ENCODE peak calls at places on chromosomes 4 and X, in five cellular contexts. R is SK-N-SH, F is K562, J is HepG2, O is GM12878. S is an unnamed sample.

GRCh38 chrX:3527166-3527565 is 180.7 kb upstream of the MXRA5 start:
- DNase-seq in R (no peak), F (no peak), J (no peak), O (no peak), S (no peak)

GRCh38 chr4:145886871-145887240 is 51.8 kb downstream of the ZNF827 start:
- DNase-seq in R (no peak), F (no peak), J (no peak), O (no peak), S (no peak)

GRCh38 chrX:132474522-132474921 is 14.3 kb downstream of the MBNL3 start:
- DNase-seq in R (no peak), F (no peak), J (no peak), O (no peak), S (no peak)

GRCh38 chr4:108427946-108428345 is 192.4 kb upstream of the RPL34 start:
- DNase-seq in R (no peak), F (no peak), J (no peak), O (no peak), S (no peak)

GRCh38 chr4:155900402-155900801 is 3.1 kb upstream of the TDO2 start:
- DNase-seq in R (no peak), F (no peak), J (no peak), O (no peak), S (no peak)

GRCh38 chrX:74179071-74179470 is 124.9 kb upstream of the ZCCHC13 start:
- DNase-seq in R (no peak), F (no peak), J (peak; percentile 39), O (no peak), S (no peak)

GRCh38 chrX:155259752-155260151 is 4.5 kb downstream of the RAB39B start:
- DNase-seq in R (no peak), F (no peak), J (no peak), O (no peak), S (no peak)

GRCh38 chrX:3514996-3515395 is 168.5 kb upstream of the MXRA5 start:
- DNase-seq in R (no peak), F (no peak), J (no peak), O (no peak), S (no peak)

GRCh38 chr4:121594796-121595526 is 101.8 kb downstream of the ANXA5 start:
- DNase-seq in R (no peak), F (no peak), J (no peak), O (no peak), S (no peak)

DNA sequence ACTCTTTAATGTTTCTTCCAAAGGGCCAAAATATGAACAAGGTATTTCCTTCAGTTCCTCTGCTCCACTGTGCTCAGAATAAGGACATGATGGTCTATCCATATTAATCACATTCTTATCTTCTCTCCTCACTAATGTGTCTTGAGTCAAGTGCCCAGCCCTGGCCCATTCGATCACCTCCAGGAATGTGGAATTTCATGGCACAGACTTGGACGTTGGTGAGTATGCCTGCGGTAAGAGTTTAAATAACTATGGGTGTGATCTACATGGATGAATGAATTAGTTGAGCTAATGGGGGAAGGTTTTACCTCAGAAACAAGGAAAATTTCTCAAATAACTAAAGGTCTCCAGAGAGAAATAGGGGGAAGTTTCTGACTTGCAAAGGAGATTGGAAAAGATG is 174.0 kb downstream of the NPFFR2 start:
- DNase-seq in R (no peak), F (no peak), J (no peak), O (no peak), S (no peak)
- H3K4me1 ChIP-seq in R (no peaks in the 10 kb centered on the region), F (no peaks in the 10 kb centered on the region), J (no peaks in the 10 kb centered on the region), O (no peaks in the 10 kb centered on the region), S (no peaks in the 10 kb centered on the region)

GRCh38 chr4:72970756-72971155 is 98.8 kb downstream of the COX18 start:
- DNase-seq in R (no peak), F (no peak), J (no peak), O (no peak), S (no peak)

GRCh38 chr4:72969957-72970356 is 99.6 kb downstream of the COX18 start:
- DNase-seq in R (no peak), F (no peak), J (no peak), O (no peak), S (no peak)

GRCh38 chr4:72975488-72975784 is 94.1 kb downstream of the COX18 start:
- DNase-seq in R (no peak), F (no peak), J (no peak), O (no peak), S (no peak)

GRCh38 chr4:72974694-72975487 is 94.6 kb downstream of the COX18 start:
- DNase-seq in R (no peak), F (peak; percentile 14), J (no peak), O (no peak), S (no peak)

DNA sequence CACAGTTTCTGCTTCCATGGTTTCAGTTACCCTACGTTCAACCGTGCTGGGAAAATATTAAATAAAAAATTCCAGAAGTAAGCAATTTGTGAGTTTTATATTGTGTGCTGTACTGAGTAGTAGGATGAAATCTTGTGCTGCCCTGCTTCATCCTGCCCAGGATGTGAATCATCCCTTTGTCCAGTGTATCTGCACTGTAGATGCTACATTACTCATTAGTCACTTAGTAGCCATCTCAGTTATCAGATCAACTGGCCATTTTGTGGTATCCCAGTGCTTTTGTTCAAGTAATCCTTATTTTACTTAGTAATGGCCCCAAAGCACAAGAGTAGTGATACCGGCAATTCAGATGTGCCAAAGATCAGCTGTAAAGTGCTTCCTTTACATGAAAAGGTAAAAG is 97.9 kb downstream of the COX18 start:
- DNase-seq in R (no peak), F (peak; percentile 4), J (no peak), O (no peak), S (no peak)
- TF ChIP-seq GABPA in R (peak; percentile 31), F (no peak), J (no peak), O (no peak), S (no peak)

GRCh38 chr4:70931359-70931758 is 29.2 kb downstream of the MOB1B start:
- DNase-seq in R (no peak), F (no peak), J (no peak), O (no peak), S (no peak)
- H3K4me1 ChIP-seq in R (peaks cover 5% of the 10 kb centered on the region), F (peaks cover 8% of the 10 kb centered on the region), J (peaks cover 12% of the 10 kb centered on the region), O (peaks cover 24% of the 10 kb centered on the region), S (peaks cover 2% of the 10 kb centered on the region)

GRCh38 chrX:68719181-68719903 is 71.9 kb downstream of the STARD8 start:
- DNase-seq in R (no peak), F (no peak), J (no peak), O (no peak), S (no peak)
- TF ChIP-seq GABPA in R (no peak), F (no peak), J (no peak), O (no peak), S (no peak)

GRCh38 chr4:41172772-41173171 is 41.6 kb downstream of the APBB2 start:
- DNase-seq in R (no peak), F (no peak), J (no peak), O (no peak), S (no peak)

GRCh38 chr4:41164405-41164804 is 49.9 kb downstream of the APBB2 start:
- DNase-seq in R (no peak), F (no peak), J (peak; percentile 85), O (no peak), S (no peak)

GRCh38 chr4:41174444-41174843 is 39.9 kb downstream of the APBB2 start:
- DNase-seq in R (no peak), F (no peak), J (no peak), O (no peak), S (no peak)

GRCh38 chr4:41167191-41167590 is 47.2 kb downstream of the APBB2 start:
- DNase-seq in R (no peak), F (no peak), J (no peak), O (no peak), S (no peak)

DNA sequence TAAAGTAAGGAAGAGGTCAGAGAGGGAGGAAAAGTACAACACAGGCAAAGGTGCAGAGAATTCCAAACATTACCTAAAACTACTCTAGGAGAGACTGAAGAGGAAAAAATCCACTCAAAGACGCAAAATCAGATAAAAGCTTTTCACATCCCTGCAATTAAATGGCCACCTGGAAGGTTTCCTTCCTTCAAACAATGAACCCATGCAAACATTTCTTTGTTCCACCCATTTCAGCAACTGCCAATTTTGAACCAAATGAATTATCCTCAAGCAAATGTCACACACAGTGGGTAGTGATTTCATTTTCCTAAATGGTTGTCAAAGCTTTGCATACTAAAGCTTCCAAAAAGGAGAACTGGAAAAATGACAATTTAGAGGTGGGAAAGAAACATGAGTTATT is 45.1 kb downstream of the APBB2 start:
- DNase-seq in R (no peak), F (no peak), J (no peak), O (no peak), S (no peak)
- H3K4me1 ChIP-seq in R (peaks cover 3% of the 10 kb centered on the region), F (no peaks in the 10 kb centered on the region), J (peaks cover 56% of the 10 kb centered on the region), O (peaks cover 8% of the 10 kb centered on the region), S (peaks cover 6% of the 10 kb centered on the region)

GRCh38 chr4:24932831-24933230 is 20.0 kb upstream of the CCDC149 start:
- DNase-seq in R (no peak), F (no peak), J (no peak), O (no peak), S (no peak)
- TF ChIP-seq GABPA in R (no peak), F (no peak), J (no peak), O (no peak), S (no peak)